ENCODE peak calls at places on chromosomes 6 and 20, in six cellular contexts. Z is RWPE2; Y is kidney epithelial cell; P is pons; S is activated T-helper 1 cell treated with anti-CD3 and anti-CD28 coated beads, Interleukin-12 subunit alpha, Interleukin-12 subunit beta, Interleukin-2, Interleukin-4 antibody, amounts not matched to agents 30 ng/mL and 10 ng/mL and 1 ng/mL, durations not matched to agents 14 hours and 24 hours and 36 hours; K is mammary epithelial cell. U is an unnamed sample.

GRCh38 chr6:72458521-72458920 is 163.3 kb upstream of the KCNQ5 start:
- DNase-seq in Z (no peak), Y (no peak), P (no peak), S (no peak), K (no peak), U (no peak)

GRCh38 chr20:57380081-57380750 is 11.0 kb upstream of the RBM38 start:
- DNase-seq in Z (peak; percentile 69), Y (no peak), P (no peak), S (no peak), K (no peak), U (no peak)

GRCh38 chr20:59032713-59033059 is 551 bp upstream of the ATP5F1E start:
- DNase-seq in Z (no peak), Y (no peak), P (no peak), S (no peak), K (no peak), U (no peak)

GRCh38 chr6:139846538-139847321 is 472.3 kb upstream of the CITED2 start:
- DNase-seq in Z (no peak), Y (no peak), P (peak; percentile 46), S (no peak), K (no peak), U (no peak)

GRCh38 chr20:17511401-17511800 is 19.8 kb downstream of the BFSP1 start:
- DNase-seq in Z (no peak), Y (no peak), P (no peak), S (no peak), K (no peak), U (no peak)

GRCh38 chr6:15401769-15402250 is 155.9 kb downstream of the JARID2 start:
- DNase-seq in Z (no peak), Y (no peak), P (peak; percentile 44), S (no peak), K (no peak), U (no peak)

GRCh38 chr20:9112541-9113515 is 43.9 kb downstream of the PLCB4 start:
- DNase-seq in Z (no peak), Y (peak; percentile 25), P (peak; percentile 34), S (no peak), K (peak; percentile 41), U (peak; percentile 68)

GRCh38 chr6:163944897-163945296 is 530.4 kb downstream of the QKI start:
- DNase-seq in Z (no peak), Y (no peak), P (peak; percentile 42), S (no peak), K (no peak), U (no peak)

U was measured in epithelial cell of proximal tubule.